ENCODE peak calls at places on chromosome 6, in five cellular contexts. F is SJSA1, D is neural progenitor cell, A is NCI-H1092 treated with DMSO at 0.1 percent for 48 hours, I is NCI-H146. G is an unnamed sample.

GRCh38 chr6:113847435-113847834 is 9.7 kb upstream of the MARCKS start:
- DNase-seq in F (no peak), D (no peak), A (no peak), I (no peak), G (no peak)

GRCh38 chr6:42260424-42260888 is 42.8 kb upstream of the MRPS10 start:
- DNase-seq in F (peak; percentile 11), D (no peak), A (no peak), I (no peak), G (peak; percentile 72)

GRCh38 chr6:161973064-161973463 is 699.2 kb upstream of the AGPAT4 start:
- DNase-seq in F (no peak), D (no peak), A (no peak), I (no peak), G (no peak)

GRCh38 chr6:39078695-39079094 is 30.1 kb downstream of the GLP1R start:
- DNase-seq in F (no peak), D (no peak), A (no peak), I (no peak), G (peak; percentile 11)

GRCh38 chr6:16684195-16684689 is 77.0 kb downstream of the ATXN1 start:
- DNase-seq in F (no peak), D (no peak), A (no peak), I (no peak), G (no peak)

GRCh38 chr6:159163901-159164370 is 5.3 kb upstream of the FNDC1 start:
- DNase-seq in F (peak; percentile 55), D (no peak), A (no peak), I (no peak), G (no peak)

GRCh38 chr6:26159417-26160273 is 72.4 kb downstream of the HFE start:
- DNase-seq in F (peak; percentile 48), D (no peak), A (peak; percentile 16), I (peak; percentile 64), G (no peak)

GRCh38 chr6:125273965-125274364 is 27.8 kb downstream of the HDDC2 start:
- DNase-seq in F (peak; percentile 20), D (no peak), A (no peak), I (no peak), G (no peak)

GRCh38 chr6:5498579-5498899 is 237.2 kb downstream of the FARS2 start:
- DNase-seq in F (no peak), D (no peak), A (no peak), I (no peak), G (no peak)

GRCh38 chr6:32968093-32968769 is at the start of gene BRD2:
- DNase-seq in F (peak; percentile 98), D (peak; percentile 98), A (peak; percentile 93), I (peak; percentile 96), G (peak; percentile 98)

GRCh38 chr6:2026133-2026532 is 219.3 kb downstream of the GMDS start:
- DNase-seq in F (no peak), D (no peak), A (no peak), I (no peak), G (no peak)

GRCh38 chr6:43426928-43427405 is 374 bp upstream of the ABCC10 start:
- DNase-seq in F (no peak), D (no peak), A (no peak), I (no peak), G (no peak)

GRCh38 chr6:167115054-167115453 is 7.8 kb upstream of the CCR6 start:
- DNase-seq in F (no peak), D (no peak), A (no peak), I (no peak), G (no peak)

GRCh38 chr6:41093729-41094128 is 21.0 kb downstream of the NFYA start:
- DNase-seq in F (no peak), D (no peak), A (no peak), I (no peak), G (no peak)

GRCh38 chr6:111776236-111777189 is 96.7 kb downstream of the FYN start:
- DNase-seq in F (no peak), D (no peak), A (no peak), I (no peak), G (no peak)

GRCh38 chr6:41190791-41191190 is 10.2 kb downstream of the TREML2 start:
- DNase-seq in F (no peak), D (no peak), A (no peak), I (no peak), G (no peak)

GRCh38 chr6:157649311-157650260 is 173.5 kb upstream of the SNX9 start:
- DNase-seq in F (no peak), D (no peak), A (peak; percentile 89), I (peak; percentile 80), G (no peak)

GRCh38 chr6:121437861-121438651 is 2.6 kb downstream of the GJA1 start:
- DNase-seq in F (peak; percentile 83), D (peak; percentile 78), A (no peak), I (no peak), G (peak; percentile 71)

GRCh38 chr6:148776321-148776966 is 29.6 kb downstream of the UST start:
- DNase-seq in F (peak; percentile 51), D (no peak), A (no peak), I (no peak), G (no peak)

GRCh38 chr6:3205913-3206312 is 21.5 kb downstream of the TUBB2B start:
- DNase-seq in F (no peak), D (no peak), A (no peak), I (no peak), G (no peak)

GRCh38 chr6:43275782-43276179 is 22.3 kb upstream of the SLC22A7 start:
- DNase-seq in F (no peak), D (peak; percentile 75), A (no peak), I (no peak), G (no peak)

GRCh38 chr6:73742433-73742832 is 46.4 kb downstream of the CD109 start:
- DNase-seq in F (no peak), D (no peak), A (no peak), I (no peak), G (no peak)

GRCh38 chr6:168118935-168119334 is 39.9 kb upstream of the FRMD1 start:
- DNase-seq in F (no peak), D (no peak), A (no peak), I (no peak), G (peak; percentile 7)

GRCh38 chr6:165835410-165835851 is 172.4 kb upstream of the PDE10A start:
- DNase-seq in F (no peak), D (no peak), A (peak; percentile 72), I (no peak), G (no peak)

GRCh38 chr6:159788757-159789376 is 535 bp downstream of the TCP1 start:
- DNase-seq in F (peak; percentile 34), D (peak; percentile 60), A (peak; percentile 37), I (peak; percentile 59), G (peak; percentile 39)

GRCh38 chr6:72420409-72420808 is 201.5 kb upstream of the KCNQ5 start:
- DNase-seq in F (no peak), D (no peak), A (no peak), I (no peak), G (no peak)

GRCh38 chr6:165515963-165516624 is 146.9 kb downstream of the PDE10A start:
- DNase-seq in F (peak; percentile 49), D (no peak), A (no peak), I (no peak), G (no peak)

GRCh38 chr6:168194732-168195565 is 115.9 kb upstream of the FRMD1 start:
- DNase-seq in F (no peak), D (no peak), A (no peak), I (no peak), G (peak; percentile 15)

GRCh38 chr6:152432758-152433157 is 204.4 kb downstream of the SYNE1 start:
- DNase-seq in F (no peak), D (no peak), A (no peak), I (no peak), G (no peak)